ENCODE peak calls at places on chromosome 5, in six cellular contexts. Q is thoracic aorta, K is stomach, S is neural progenitor cell, L is mammary epithelial cell, N is fibroblast of lung. X is an unnamed sample.

GRCh38 chr5:98463676-98464075 is 309.8 kb upstream of the RGMB start:
- DNase-seq in Q (no peak), K (no peak), S (no peak), L (peak), N (no peak), X (no peak)

GRCh38 chr5:160507181-160507811 is 85.6 kb downstream of the PTTG1 start:
- DNase-seq in Q (no peak), K (no peak), S (no peak), L (peak), N (peak), X (no peak)

GRCh38 chr5:59081693-59082092 is 498.8 kb downstream of the RAB3C start:
- DNase-seq in Q (no peak), K (no peak), S (no peak), L (no peak), N (no peak), X (no peak)

GRCh38 chr5:171592741-171593140 is 173.3 kb downstream of the FGF18 start:
- DNase-seq in Q (no peak), K (no peak), S (no peak), L (no peak), N (peak), X (no peak)

GRCh38 chr5:128121679-128122078 is 38.1 kb downstream of the SLC12A2 start:
- DNase-seq in Q (no peak), K (peak), S (no peak), L (peak), N (no peak), X (no peak)

GRCh38 chr5:40428129-40428528 is 251.6 kb upstream of the PTGER4 start:
- DNase-seq in Q (no peak), K (no peak), S (no peak), L (peak), N (peak), X (no peak)

GRCh38 chr5:139698461-139699146 is 50.5 kb downstream of the CXXC5 start:
- DNase-seq in Q (no peak), K (peak), S (peak), L (peak), N (peak), X (peak)

GRCh38 chr5:93899026-93899600 is 157.7 kb upstream of the POU5F2 start:
- DNase-seq in Q (no peak), K (no peak), S (peak), L (no peak), N (no peak), X (no peak)

GRCh38 chr5:158560170-158560569 is 539.5 kb downstream of the EBF1 start:
- DNase-seq in Q (no peak), K (peak), S (no peak), L (peak), N (no peak), X (no peak)

GRCh38 chr5:139457241-139457640 is 5.3 kb downstream of the ECSCR start:
- DNase-seq in Q (no peak), K (no peak), S (no peak), L (no peak), N (no peak), X (no peak)

GRCh38 chr5:1222621-1223277 is 2.4 kb upstream of the SLC6A18 start:
- DNase-seq in Q (no peak), K (no peak), S (no peak), L (no peak), N (no peak), X (no peak)

GRCh38 chr5:90169078-90169477 is 240.5 kb downstream of the CETN3 start:
- DNase-seq in Q (no peak), K (peak), S (no peak), L (no peak), N (no peak), X (no peak)

GRCh38 chr5:115456056-115456455 is 88.5 kb downstream of the FEM1C start:
- DNase-seq in Q (no peak), K (no peak), S (no peak), L (no peak), N (no peak), X (no peak)

GRCh38 chr5:163503106-163504090 is 2.0 kb upstream of the MAT2B start:
- DNase-seq in Q (peak), K (peak), S (peak), L (peak), N (peak), X (peak)

GRCh38 chr5:4700886-4701285 is 439.2 kb upstream of the ADAMTS16 start:
- DNase-seq in Q (no peak), K (no peak), S (no peak), L (no peak), N (no peak), X (no peak)

GRCh38 chr5:149114403-149115312 is 26.6 kb upstream of the ABLIM3 start:
- DNase-seq in Q (no peak), K (peak), S (peak), L (peak), N (peak), X (no peak)

GRCh38 chr5:168765220-168766037 is 186.3 kb upstream of the PANK3 start:
- DNase-seq in Q (no peak), K (no peak), S (no peak), L (no peak), N (peak), X (peak)

GRCh38 chr5:166499452-166500240 is 1791.8 kb upstream of the WWC1 start:
- DNase-seq in Q (no peak), K (no peak), S (no peak), L (no peak), N (peak), X (no peak)

GRCh38 chr5:143987751-143988560 is 176.0 kb downstream of the HMHB1 start:
- DNase-seq in Q (no peak), K (no peak), S (no peak), L (no peak), N (peak), X (no peak)

GRCh38 chr5:36611520-36612274 is 5.3 kb downstream of the SLC1A3 start:
- DNase-seq in Q (no peak), K (no peak), S (no peak), L (no peak), N (peak), X (no peak)

GRCh38 chr5:68345595-68345994 is 130.0 kb downstream of the PIK3R1 start:
- DNase-seq in Q (no peak), K (no peak), S (no peak), L (no peak), N (no peak), X (no peak)

GRCh38 chr5:152844713-152845112 is 439.6 kb upstream of the NMUR2 start:
- DNase-seq in Q (no peak), K (no peak), S (no peak), L (no peak), N (no peak), X (no peak)

GRCh38 chr5:59264641-59265245 is 628.8 kb downstream of the PDE4D start:
- DNase-seq in Q (no peak), K (no peak), S (peak), L (peak), N (peak), X (no peak)

GRCh38 chr5:53730938-53731337 is 170.5 kb downstream of the NDUFS4 start:
- DNase-seq in Q (no peak), K (no peak), S (no peak), L (no peak), N (no peak), X (no peak)

GRCh38 chr5:139164020-139164419 is 34.1 kb downstream of the SIL1 start:
- DNase-seq in Q (no peak), K (no peak), S (no peak), L (no peak), N (no peak), X (no peak)

GRCh38 chr5:127012933-127013332 is 17.4 kb downstream of the MARCHF3 start:
- DNase-seq in Q (no peak), K (no peak), S (no peak), L (peak), N (peak), X (no peak)

GRCh38 chr5:107538331-107539162 is 132.2 kb downstream of the EFNA5 start:
- DNase-seq in Q (no peak), K (no peak), S (no peak), L (no peak), N (peak), X (no peak)

GRCh38 chr5:177147239-177147638 is 13.7 kb downstream of the NSD1 start:
- DNase-seq in Q (no peak), K (no peak), S (no peak), L (no peak), N (peak), X (no peak)

GRCh38 chr5:78648359-78649219 is at the start of gene LHFPL2:
- DNase-seq in Q (peak), K (peak), S (peak), L (peak), N (peak), X (peak)

GRCh38 chr5:31196309-31196708 is 2.8 kb downstream of the CDH6 start:
- DNase-seq in Q (no peak), K (no peak), S (peak), L (no peak), N (peak), X (no peak)

GRCh38 chr5:158414780-158415179 is 555.8 kb upstream of the CLINT1 start:
- DNase-seq in Q (no peak), K (no peak), S (no peak), L (peak), N (peak), X (no peak)

DNA sequence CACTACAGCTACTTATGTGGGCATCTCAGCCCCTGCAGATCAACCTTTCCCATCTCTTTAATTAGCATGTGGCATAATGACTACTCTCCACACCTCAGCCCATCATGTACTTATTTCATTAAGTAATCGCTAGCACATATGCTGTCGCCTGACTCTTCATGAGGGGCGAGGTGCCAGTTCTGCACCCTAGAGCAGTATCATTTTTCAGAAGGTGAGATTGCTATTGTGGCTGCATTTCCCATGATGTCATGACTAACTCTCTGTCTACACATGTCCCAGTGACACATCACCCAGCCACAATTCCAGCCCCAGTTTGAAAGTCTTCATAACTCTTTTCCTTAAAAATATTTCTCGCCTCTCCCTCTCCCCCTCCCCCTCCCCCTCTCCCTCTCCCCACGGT is 7.6 kb upstream of the F2RL1 start:
- DNase-seq in Q (no peak), K (no peak), S (no peak), L (peak), N (peak), X (no peak)
- H3K4me3 ChIP-seq in Q (no peak), K (no peak), S (no peak), L (no peak), N (no peak), X (no peak)

GRCh38 chr5:120684749-120685415 is 220.8 kb downstream of the PRR16 start:
- DNase-seq in Q (no peak), K (no peak), S (peak), L (no peak), N (peak), X (no peak)
- TF ChIP-seq CTCF in Q (no peak), K (no peak), S (peak), L (no peak), N (peak), X (no peak)

DNA sequence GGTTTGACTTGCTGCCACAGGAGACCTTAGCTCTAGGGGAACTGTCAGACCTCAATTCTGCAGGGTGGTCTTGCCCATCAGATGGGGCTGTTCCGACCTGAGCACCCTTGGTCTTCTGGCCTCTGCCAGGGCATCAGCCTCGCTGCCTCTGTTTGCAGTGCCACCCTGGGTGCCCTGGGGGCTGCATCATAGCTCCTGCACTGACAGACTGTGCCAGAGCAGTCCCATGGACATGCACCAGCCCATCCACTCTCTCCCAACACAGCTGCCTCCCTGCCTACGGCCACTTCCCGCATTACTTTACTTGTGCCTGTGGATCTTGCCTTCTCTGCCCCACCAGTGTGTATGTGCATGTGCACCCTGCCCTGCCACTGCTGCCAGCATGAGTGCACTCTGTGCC is 884.7 kb upstream of the ARRDC3 start:
- DNase-seq in Q (no peak), K (no peak), S (no peak), L (no peak), N (no peak), X (no peak)
- H3K27ac ChIP-seq in Q (no peak), K (no peak), S (no peak), L (no peak), N (no peak), X (no peak)

GRCh38 chr5:110726249-110727024 is at the start of gene TMEM232:
- DNase-seq in Q (peak), K (peak), S (peak), L (peak), N (peak), X (peak)
- H3K4me3 ChIP-seq in Q (peak), K (peak), S (peak), L (no peak), N (peak), X (peak)

GRCh38 chr5:10401499-10401898 is 40.2 kb upstream of the ROPN1L start:
- DNase-seq in Q (no peak), K (no peak), S (no peak), L (no peak), N (no peak), X (no peak)
- TF ChIP-seq CTCF in Q (no peak), K (no peak), S (no peak), L (no peak), N (no peak), X (no peak)

GRCh38 chr5:56319281-56320242 is 86.4 kb upstream of the ANKRD55 start:
- DNase-seq in Q (no peak), K (no peak), S (no peak), L (peak), N (peak), X (no peak)
- H3K27ac ChIP-seq in Q (no peak), K (no peak), S (no peak), L (peak), N (no peak), X (no peak)

DNA sequence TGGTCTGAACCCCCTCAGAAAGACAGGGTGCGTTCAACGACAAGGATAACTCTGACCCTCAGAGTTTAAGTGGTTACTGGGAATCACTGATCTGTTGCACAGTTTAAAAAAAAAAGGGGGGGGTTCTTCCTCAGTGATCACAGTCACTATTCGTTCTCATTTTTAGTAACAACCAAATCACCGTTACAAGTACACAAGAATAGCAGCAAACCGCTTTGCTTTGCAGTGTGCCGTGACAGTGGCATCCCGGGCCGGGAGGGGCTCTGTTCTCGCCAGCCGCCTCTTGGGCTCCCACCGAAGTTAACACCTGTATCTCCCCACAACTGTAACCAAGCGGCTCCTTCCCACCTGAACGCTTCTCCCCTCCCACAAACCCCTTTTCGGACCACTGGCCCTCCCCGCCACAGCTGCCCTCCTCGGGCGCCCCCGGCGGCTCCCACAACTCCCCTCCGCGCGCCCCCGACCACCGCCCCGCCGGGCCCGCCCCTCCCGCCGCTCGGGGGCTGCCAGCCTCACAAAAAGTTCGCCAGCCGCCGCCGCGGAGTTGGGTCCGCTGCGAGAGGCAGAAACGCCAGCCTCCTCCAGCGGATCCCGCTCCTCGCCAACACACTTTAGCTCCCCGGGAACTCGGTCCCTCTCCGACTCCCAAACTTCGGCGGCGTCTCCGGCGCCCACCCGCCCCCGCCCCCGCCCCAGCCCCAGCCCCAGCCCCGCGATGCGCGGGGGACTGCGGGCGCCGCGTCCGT is 1.2 kb downstream of the SSBP2 start:
- DNase-seq in Q (no peak), K (peak), S (peak), L (peak), N (no peak), X (peak)
- H3K4me3 ChIP-seq in Q (peak), K (peak), S (peak), L (peak), N (peak), X (peak)

DNA sequence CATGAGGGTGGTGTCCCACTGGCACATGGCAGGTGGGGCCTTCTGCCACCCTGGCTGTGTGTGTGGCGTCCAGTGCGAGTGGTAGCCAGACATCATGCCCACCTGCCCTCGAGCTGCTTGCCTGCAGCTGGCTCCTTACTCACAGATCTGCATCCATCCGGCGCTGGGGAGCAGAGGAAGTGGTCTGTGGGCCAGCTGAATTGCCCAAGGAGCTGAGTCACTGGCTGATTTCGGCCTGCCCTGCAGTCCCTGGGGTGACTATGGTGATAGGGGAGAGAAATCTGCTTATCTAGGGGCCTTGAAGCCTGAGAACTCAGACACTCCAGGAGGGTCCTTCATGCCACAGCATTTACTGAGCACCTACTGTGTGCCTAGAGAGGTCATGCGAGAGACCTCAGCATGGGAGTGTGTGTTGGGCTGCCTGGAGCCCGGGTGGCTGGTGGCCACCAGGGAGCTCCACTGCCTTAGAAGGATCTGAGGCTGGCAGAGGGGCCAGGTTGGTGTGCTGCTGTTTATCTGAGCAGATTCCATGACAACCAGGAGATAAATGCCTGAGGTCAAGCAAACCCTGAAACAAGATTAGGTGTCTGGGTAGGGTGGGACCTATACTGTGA is 57.1 kb downstream of the SLC22A5 start:
- DNase-seq in Q (peak), K (peak), S (peak), L (peak), N (peak), X (peak)
- TF ChIP-seq CTCF in Q (no peak), K (no peak), S (peak), L (peak), N (peak), X (peak)

GRCh38 chr5:57686806-57687205 is 204.2 kb upstream of the ACTBL2 start:
- DNase-seq in Q (no peak), K (no peak), S (no peak), L (no peak), N (no peak), X (no peak)

GRCh38 chr5:57690724-57691123 is 208.1 kb upstream of the ACTBL2 start:
- DNase-seq in Q (no peak), K (no peak), S (no peak), L (no peak), N (no peak), X (no peak)

GRCh38 chr5:57684299-57684702 is 201.7 kb upstream of the ACTBL2 start:
- DNase-seq in Q (no peak), K (no peak), S (no peak), L (peak), N (no peak), X (no peak)

GRCh38 chr5:57685866-57686265 is 203.3 kb upstream of the ACTBL2 start:
- DNase-seq in Q (no peak), K (no peak), S (no peak), L (no peak), N (no peak), X (no peak)

DNA sequence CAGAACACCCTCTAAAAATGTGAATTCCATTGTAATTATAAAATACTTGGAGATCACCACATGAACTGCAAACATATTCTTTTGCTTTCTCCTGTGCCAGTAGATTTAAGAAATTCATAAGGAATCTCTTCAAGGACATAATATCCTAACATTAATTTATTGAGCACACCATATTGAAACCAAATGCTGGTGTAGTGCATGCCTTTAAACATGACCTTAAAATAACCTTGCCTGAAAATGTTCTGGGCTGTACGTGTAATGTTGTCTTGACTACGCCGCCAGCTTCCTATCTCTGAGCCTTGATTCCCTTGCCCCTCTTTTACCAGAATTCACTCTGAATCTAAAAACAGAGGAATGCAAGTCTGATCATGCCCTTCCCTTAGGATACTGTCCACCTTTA is 205.0 kb upstream of the ACTBL2 start:
- DNase-seq in Q (no peak), K (no peak), S (no peak), L (no peak), N (peak), X (no peak)
- H3K27ac ChIP-seq in Q (no peak), K (no peak), S (no peak), L (no peak), N (no peak), X (no peak)